ENCODE peak calls at places on chromosomes 6 and 20, in five cellular contexts. T is HCT116, D is HepG2, O is SK-N-SH, V is GM12878. W is an unnamed sample.

GRCh38 chr6:79127660-79128059 is 49.6 kb upstream of the PHIP start:
- DNase-seq in T (no peak), D (peak), O (no peak), V (no peak), W (no peak)

GRCh38 chr20:46688151-46689081 is 828 bp downstream of the TP53RK start:
- DNase-seq in T (no peak), D (no peak), O (no peak), V (no peak), W (no peak)

GRCh38 chr20:48338717-48339116 is 489.1 kb downstream of the PREX1 start:
- DNase-seq in T (no peak), D (no peak), O (no peak), V (no peak), W (no peak)

GRCh38 chr6:168183613-168183970 is 104.6 kb upstream of the FRMD1 start:
- DNase-seq in T (no peak), D (no peak), O (no peak), V (no peak), W (no peak)

GRCh38 chr6:30614044-30614842 is 2.8 kb downstream of the PPP1R10 start:
- DNase-seq in T (no peak), D (no peak), O (no peak), V (no peak), W (no peak)

GRCh38 chr6:31834367-31834703 is 6.8 kb downstream of the HSPA1B start:
- DNase-seq in T (peak), D (peak), O (peak), V (peak), W (peak)

GRCh38 chr6:42402184-42402583 is 49.5 kb downstream of the TRERF1 start:
- DNase-seq in T (peak), D (no peak), O (peak), V (peak), W (no peak)

GRCh38 chr6:170222498-170223471 is 68.1 kb downstream of the DLL1 start:
- DNase-seq in T (no peak), D (no peak), O (peak), V (no peak), W (no peak)

GRCh38 chr6:154370545-154370944 is 13.9 kb upstream of the IPCEF1 start:
- DNase-seq in T (peak), D (peak), O (peak), V (no peak), W (peak)

DNA sequence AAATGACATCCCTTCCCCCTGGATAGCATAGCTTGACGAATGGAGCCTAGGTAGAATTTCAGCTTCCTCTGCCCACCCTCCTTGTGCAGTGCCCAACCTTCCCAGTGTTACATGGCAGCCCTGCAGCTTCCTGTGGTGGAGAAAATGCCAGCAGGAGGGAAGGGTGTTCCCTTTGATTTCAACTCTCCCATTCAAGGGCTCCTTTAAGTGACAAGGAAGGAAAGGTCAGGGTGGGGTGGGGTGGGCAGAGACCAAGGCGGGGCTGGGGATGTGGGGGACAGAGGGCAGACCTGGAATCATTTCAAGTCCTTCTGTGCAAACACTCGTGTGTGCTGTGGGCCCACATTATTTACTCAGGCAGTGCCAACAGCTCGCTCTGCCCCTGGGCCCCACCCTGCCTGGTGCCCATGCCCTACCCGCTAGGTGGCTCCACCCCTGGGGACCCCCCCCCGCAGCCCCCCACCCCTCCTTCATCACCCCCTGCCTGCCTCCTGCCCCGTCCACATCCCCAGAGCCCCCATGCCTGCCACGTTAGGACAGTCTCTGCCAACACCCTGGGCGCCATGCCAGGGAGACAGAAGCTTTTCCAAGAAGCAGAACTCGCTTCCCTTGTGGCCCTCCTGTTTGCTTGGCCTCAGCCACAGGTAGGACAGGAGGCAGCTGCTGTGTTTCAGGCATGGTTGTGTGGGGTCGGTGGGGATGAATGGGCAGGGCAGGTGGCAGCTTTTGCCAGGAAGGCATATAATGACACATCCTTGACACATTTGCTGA is 9.4 kb downstream of the SPDEF start:
- DNase-seq in T (no peak), D (no peak), O (no peak), V (no peak), W (no peak)
- TF ChIP-seq REST in T (no peak), D (no peak), O (no peak), V (no peak), W (no peak)

GRCh38 chr6:144215402-144215931 is 65.2 kb downstream of the STX11 start:
- DNase-seq in T (no peak), D (peak), O (peak), V (peak), W (peak)

GRCh38 chr6:144217264-144217663 is 66.9 kb downstream of the STX11 start:
- DNase-seq in T (no peak), D (peak), O (no peak), V (no peak), W (peak)

GRCh38 chr6:144217797-144218196 is 67.3 kb upstream of the UTRN start:
- DNase-seq in T (no peak), D (no peak), O (no peak), V (no peak), W (no peak)

GRCh38 chr6:144215932-144216667 is 65.8 kb downstream of the STX11 start:
- DNase-seq in T (peak), D (peak), O (peak), V (peak), W (peak)

DNA sequence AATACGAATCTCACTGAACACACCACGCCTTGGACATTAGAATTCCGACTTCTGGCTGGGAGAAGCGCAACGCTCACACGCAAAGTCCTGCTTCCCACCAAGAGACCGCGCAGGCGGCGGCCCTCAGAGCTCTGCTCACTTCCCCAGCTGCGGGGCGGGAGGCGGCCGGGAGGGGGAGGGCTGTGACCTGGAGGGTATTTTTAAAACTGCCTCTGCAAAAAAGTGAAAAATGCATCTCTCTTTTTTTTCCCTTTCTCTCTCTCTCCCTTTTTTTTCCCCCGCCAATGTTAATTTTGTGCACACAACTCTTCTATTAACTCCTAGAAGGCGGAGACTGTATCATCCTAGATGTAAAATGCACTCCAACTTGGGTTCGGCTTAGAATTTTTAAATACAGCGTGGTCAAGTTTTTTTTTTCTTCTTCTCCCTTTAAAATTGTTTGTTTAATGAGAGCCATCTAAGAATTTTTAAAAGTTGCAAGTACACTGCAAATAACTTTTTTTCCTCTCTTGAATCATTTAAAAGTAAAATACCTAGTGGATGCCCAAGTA is 66.4 kb downstream of the STX11 start:
- DNase-seq in T (no peak), D (no peak), O (peak), V (no peak), W (peak)
- TF ChIP-seq POLR2AphosphoS5 in T (no peak), D (no peak), O (no peak), V (no peak), W (no peak)

GRCh38 chr6:1498491-1499113 is 109.2 kb downstream of the FOXF2 start:
- DNase-seq in T (no peak), D (peak), O (no peak), V (no peak), W (no peak)
- TF ChIP-seq CTCF in T (peak), D (no peak), O (no peak), V (peak), W (no peak)

GRCh38 chr6:66854014-66854413 is 1147.0 kb upstream of the EYS start:
- DNase-seq in T (no peak), D (no peak), O (no peak), V (no peak), W (no peak)
- TF ChIP-seq REST in T (no peak), D (no peak), O (no peak), V (no peak), W (no peak)

DNA sequence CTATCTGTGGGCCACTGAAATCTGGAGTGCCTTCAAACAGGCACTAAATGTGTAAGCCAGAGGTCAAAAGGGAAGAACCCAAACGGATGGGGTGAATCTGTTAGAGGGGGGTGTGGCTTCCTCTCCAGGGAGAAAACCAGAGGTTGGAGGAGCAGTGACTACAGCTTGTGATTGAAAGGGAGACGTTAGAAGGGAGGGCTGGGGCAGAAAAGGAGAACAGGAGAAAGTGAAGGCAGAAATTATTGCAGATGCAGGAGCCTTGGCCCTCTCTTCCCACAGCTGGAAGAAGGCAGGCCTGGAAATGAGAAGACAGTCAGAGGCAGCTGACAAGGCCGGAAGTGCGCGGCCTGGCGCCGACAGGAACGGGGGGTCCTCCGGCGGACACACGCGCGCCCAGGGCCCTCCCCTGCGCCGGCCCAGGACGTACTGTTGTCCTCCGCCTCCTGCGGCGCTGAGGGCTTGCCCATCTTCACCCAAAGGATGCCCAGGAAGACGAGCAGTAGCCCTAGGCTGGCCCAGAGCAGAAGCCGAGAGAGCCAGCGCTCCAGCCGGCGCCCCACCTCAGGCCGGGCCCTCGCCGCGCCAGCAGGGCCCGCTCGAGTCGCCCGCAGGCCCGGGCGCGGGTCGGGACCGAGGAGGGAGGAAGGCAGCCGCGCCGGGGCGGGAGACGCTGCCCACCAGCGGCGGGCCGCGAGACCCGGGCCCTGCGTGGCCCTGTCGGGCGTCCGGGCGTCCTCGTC is 806 bp downstream of the LEMD2 start:
- DNase-seq in T (peak), D (peak), O (peak), V (peak), W (peak)
- TF ChIP-seq POLR2AphosphoS5 in T (peak), D (peak), O (no peak), V (peak), W (no peak)

GRCh38 chr20:50477260-50477659 is 32.9 kb upstream of the PTPN1 start:
- DNase-seq in T (no peak), D (no peak), O (no peak), V (no peak), W (no peak)

GRCh38 chr20:50481741-50482140 is 28.4 kb upstream of the PTPN1 start:
- DNase-seq in T (no peak), D (no peak), O (no peak), V (no peak), W (no peak)

GRCh38 chr20:50482396-50482890 is 27.7 kb upstream of the PTPN1 start:
- DNase-seq in T (no peak), D (no peak), O (no peak), V (no peak), W (no peak)

GRCh38 chr20:50475879-50476292 is 34.3 kb upstream of the PTPN1 start:
- DNase-seq in T (no peak), D (peak), O (no peak), V (no peak), W (no peak)

DNA sequence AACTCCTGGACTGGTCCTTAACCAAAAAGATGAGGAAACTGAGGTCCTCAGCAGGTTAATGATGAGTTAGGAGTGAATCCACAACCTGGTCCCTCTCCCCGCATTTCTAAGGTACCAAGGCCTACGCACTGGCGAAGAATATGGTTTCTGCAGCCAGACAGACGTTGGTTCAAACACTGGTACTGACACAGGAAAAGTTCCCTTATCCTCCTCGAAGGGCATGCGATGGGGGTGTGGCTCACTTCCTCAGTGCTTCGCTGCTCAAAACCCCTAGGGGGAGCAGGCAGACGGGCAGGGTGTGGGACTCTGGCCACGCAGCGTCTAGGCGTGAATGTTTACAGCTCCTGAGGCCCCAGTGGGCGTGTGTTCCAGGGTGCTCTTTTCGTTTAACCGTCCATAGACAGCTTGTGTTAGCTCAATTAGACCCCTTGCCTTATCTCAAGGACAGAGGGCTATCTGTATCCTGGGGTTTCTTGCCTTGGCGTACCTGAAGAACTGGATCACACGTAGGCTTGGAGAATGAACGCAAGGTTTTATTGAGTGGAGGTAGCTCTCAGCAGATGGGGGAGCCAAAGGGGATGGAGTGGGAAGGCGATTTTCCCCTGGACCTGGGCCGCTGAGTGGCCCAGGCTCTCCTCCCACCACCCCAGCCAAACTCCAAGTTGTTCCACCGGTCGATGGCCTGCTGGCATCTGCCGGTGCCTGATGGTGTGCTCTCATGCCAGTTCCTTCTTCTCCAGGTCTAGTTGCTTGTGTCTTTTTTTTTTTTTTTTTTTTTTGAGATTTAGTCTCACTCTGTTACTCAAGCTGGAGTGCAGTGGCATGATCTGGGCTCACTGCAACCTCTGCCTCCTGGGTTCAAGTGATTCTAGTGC is 31.8 kb upstream of the PTPN1 start:
- DNase-seq in T (peak), D (peak), O (peak), V (no peak), W (peak)
- TF ChIP-seq CTCF in T (peak), D (peak), O (peak), V (peak), W (peak)

GRCh38 chr6:157172830-157173536 is 150.3 kb downstream of the TMEM242 start:
- DNase-seq in T (no peak), D (no peak), O (no peak), V (no peak), W (no peak)
- TF ChIP-seq REST in T (no peak), D (no peak), O (no peak), V (no peak), W (no peak)

W was measured in HL-60.